ENCODE peak calls at places on chromosomes 1 and 21, in four cellular contexts. G is mesendoderm, O is IMR-90, I is H1. T is an unnamed sample.

GRCh38 chr1:31592132-31592531 is 15.8 kb downstream of the TINAGL1 start:
- DNase-seq in G (no peak), O (no peak), I (no peak), T (no peak)

GRCh38 chr1:225746361-225747179 is 31.1 kb upstream of the SRP9 start:
- DNase-seq in G (peak; percentile 97), O (peak; percentile 90), I (peak; percentile 82), T (peak; percentile 92)

GRCh38 chr1:18693256-18694098 is 62.8 kb downstream of the PAX7 start:
- DNase-seq in G (peak; percentile 83), O (no peak), I (peak; percentile 49), T (peak; percentile 94)

GRCh38 chr1:36803870-36804560 is 230.3 kb downstream of the GRIK3 start:
- DNase-seq in G (no peak), O (no peak), I (no peak), T (no peak)

GRCh38 chr21:46151989-46152938 is 3.1 kb downstream of the FTCD start:
- DNase-seq in G (no peak), O (no peak), I (no peak), T (peak; percentile 24)

GRCh38 chr1:94309829-94310569 is 72.6 kb upstream of the ARHGAP29 start:
- DNase-seq in G (no peak), O (no peak), I (no peak), T (no peak)

GRCh38 chr1:203628185-203628996 is 1.8 kb downstream of the ATP2B4 start:
- DNase-seq in G (peak; percentile 98), O (peak; percentile 56), I (peak; percentile 78), T (peak; percentile 94)

GRCh38 chr1:111990878-111991760 is 1.7 kb upstream of the KCND3 start:
- DNase-seq in G (peak; percentile 90), O (no peak), I (peak; percentile 33), T (peak; percentile 81)

GRCh38 chr1:228236744-228237143 is 28.9 kb downstream of the OBSCN start:
- DNase-seq in G (peak; percentile 82), O (peak; percentile 29), I (no peak), T (peak; percentile 71)

GRCh38 chr1:108896160-108897150 is 19.7 kb downstream of the GPSM2 start:
- DNase-seq in G (peak; percentile 26), O (peak; percentile 66), I (no peak), T (peak; percentile 36)

GRCh38 chr1:112934562-112934952 is 21.4 kb downstream of the SLC16A1 start:
- DNase-seq in G (peak; percentile 46), O (peak; percentile 23), I (no peak), T (no peak)

GRCh38 chr1:184930645-184931044 is 43.7 kb downstream of the NIBAN1 start:
- DNase-seq in G (no peak), O (no peak), I (no peak), T (no peak)

GRCh38 chr1:112465122-112465521 is 43.6 kb upstream of the WNT2B start:
- DNase-seq in G (no peak), O (peak; percentile 64), I (no peak), T (no peak)

GRCh38 chr1:235011064-235011598 is 117.5 kb downstream of the TOMM20 start:
- DNase-seq in G (no peak), O (no peak), I (no peak), T (no peak)

GRCh38 chr1:206939131-206939530 is 7.1 kb downstream of the PIGR start:
- DNase-seq in G (no peak), O (no peak), I (no peak), T (no peak)

GRCh38 chr1:26693557-26694184 is 2.1 kb upstream of the ARID1A start:
- DNase-seq in G (peak; percentile 33), O (no peak), I (no peak), T (no peak)

GRCh38 chr1:242788771-242789170 is 264.3 kb upstream of the PLD5 start:
- DNase-seq in G (no peak), O (no peak), I (no peak), T (no peak)

GRCh38 chr1:157170677-157171515 is 32.7 kb upstream of the ETV3 start:
- DNase-seq in G (peak; percentile 78), O (no peak), I (no peak), T (peak; percentile 81)

GRCh38 chr1:205294914-205295310 is 26.6 kb downstream of the NUAK2 start:
- DNase-seq in G (peak; percentile 66), O (peak; percentile 41), I (no peak), T (no peak)
- H2BK5ac ChIP-seq in G (peak overlapping the region; percentile 74), O (peak overlapping the region; percentile 97), I (peak overlapping the region; percentile 99), T (no peak overlapping the region)

GRCh38 chr1:7640920-7641319 is 130.2 kb upstream of the VAMP3 start:
- DNase-seq in G (no peak), O (no peak), I (no peak), T (no peak)

GRCh38 chr1:7640350-7640749 is 130.7 kb upstream of the VAMP3 start:
- DNase-seq in G (no peak), O (no peak), I (no peak), T (no peak)

GRCh38 chr1:7642781-7643180 is 128.3 kb upstream of the VAMP3 start:
- DNase-seq in G (no peak), O (peak; percentile 14), I (no peak), T (no peak)

GRCh38 chr1:7642418-7642704 is 128.7 kb upstream of the VAMP3 start:
- DNase-seq in G (no peak), O (no peak), I (no peak), T (no peak)

GRCh38 chr1:7641587-7642417 is 129.3 kb upstream of the VAMP3 start:
- DNase-seq in G (no peak), O (no peak), I (no peak), T (no peak)
- H3K56ac ChIP-seq in G (no peak overlapping the region), O (no peak overlapping the region), I (no peak overlapping the region), T (no peak overlapping the region)

GRCh38 chr1:8217011-8217711 is 100.8 kb upstream of the SLC45A1 start:
- DNase-seq in G (peak; percentile 74), O (no peak), I (no peak), T (peak; percentile 66)
- H2BK120ac ChIP-seq in G (no peak overlapping the region), O (peak overlapping the region; percentile 99), I (no peak overlapping the region), T (no peak overlapping the region)

GRCh38 chr1:77652179-77652745 is 30.2 kb downstream of the ZZZ3 start:
- DNase-seq in G (no peak), O (peak; percentile 45), I (no peak), T (no peak)

GRCh38 chr1:77652970-77653516 is 29.4 kb downstream of the ZZZ3 start:
- DNase-seq in G (no peak), O (no peak), I (no peak), T (no peak)

GRCh38 chr1:77643456-77643855 is 39.0 kb downstream of the ZZZ3 start:
- DNase-seq in G (no peak), O (no peak), I (no peak), T (no peak)

DNA sequence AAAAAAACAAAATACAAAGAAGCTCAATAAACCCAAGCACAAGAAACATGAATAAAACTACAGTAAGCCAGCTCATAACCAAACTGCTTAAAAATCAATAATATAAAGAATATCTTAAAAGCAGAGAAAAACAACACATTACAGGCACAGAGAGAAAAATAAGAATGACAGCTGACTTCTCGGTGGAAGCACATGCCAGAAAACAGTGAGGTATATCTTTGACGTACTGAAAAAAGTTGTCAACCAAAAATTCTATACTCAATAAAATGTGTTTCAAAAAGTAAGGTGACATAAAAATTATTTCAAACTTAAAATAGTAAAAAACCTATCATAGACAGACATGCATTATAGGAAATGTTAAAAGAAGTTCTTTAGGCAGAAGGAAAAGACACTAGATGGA is 33.3 kb downstream of the ZZZ3 start:
- DNase-seq in G (no peak), O (no peak), I (no peak), T (no peak)
- H2BK5ac ChIP-seq in G (no peak overlapping the region), O (no peak overlapping the region), I (no peak overlapping the region), T (no peak overlapping the region)

DNA sequence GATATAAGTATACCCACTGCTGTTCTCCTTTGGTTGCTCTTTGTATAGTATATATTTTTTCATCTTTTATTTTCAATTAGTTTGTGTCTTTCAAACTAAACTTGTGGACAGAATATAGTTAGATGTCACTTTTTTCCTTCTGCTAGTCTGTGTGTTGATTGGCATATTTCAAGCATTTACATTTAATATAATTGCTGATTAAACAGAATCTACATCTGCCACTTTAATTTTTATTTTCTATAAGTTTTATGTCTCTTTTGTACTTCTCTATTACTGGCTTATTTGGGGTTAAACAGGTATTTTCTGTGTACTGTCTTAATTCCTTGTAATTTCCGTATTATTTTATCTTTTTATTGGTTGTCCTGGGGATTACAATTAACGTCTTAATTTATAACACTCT is 74.4 kb upstream of the CHODL start:
- DNase-seq in G (no peak), O (no peak), I (no peak), T (no peak)
- H3K56ac ChIP-seq in G (no peak overlapping the region), O (no peak overlapping the region), I (no peak overlapping the region), T (no peak overlapping the region)

GRCh38 chr1:9434247-9434646 is 105.0 kb upstream of the SLC25A33 start:
- DNase-seq in G (no peak), O (no peak), I (no peak), T (no peak)

GRCh38 chr1:9436258-9436657 is 103.0 kb upstream of the SLC25A33 start:
- DNase-seq in G (no peak), O (no peak), I (no peak), T (no peak)

GRCh38 chr1:9435101-9435636 is 104.1 kb upstream of the SLC25A33 start:
- DNase-seq in G (no peak), O (no peak), I (no peak), T (no peak)

GRCh38 chr1:9437931-9438330 is 101.3 kb upstream of the SLC25A33 start:
- DNase-seq in G (peak; percentile 70), O (peak; percentile 53), I (no peak), T (no peak)

DNA sequence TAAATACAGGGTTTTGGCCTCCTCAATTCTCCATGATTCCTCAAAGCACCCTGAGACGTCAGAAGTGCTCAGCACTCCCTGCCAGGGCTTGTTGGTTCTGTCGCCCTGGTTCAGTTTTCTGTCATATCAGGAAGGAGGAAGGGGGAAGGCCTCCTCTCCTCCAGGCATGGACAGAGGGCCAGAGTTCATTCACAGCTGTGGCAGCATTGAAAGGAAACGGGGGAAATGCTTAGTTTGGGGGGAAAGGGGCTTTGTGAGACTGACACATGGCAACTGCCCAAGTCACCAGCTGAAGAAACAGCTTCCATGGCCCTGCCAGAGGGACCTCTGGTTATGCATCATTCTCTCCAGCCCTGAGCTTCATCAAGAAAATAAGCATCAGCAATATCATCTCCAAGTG is 103.4 kb upstream of the SLC25A33 start:
- DNase-seq in G (no peak), O (no peak), I (no peak), T (no peak)
- H2BK120ac ChIP-seq in G (no peak overlapping the region), O (no peak overlapping the region), I (no peak overlapping the region), T (no peak overlapping the region)